ENCODE peak calls at places on chromosomes 1 and 21, in seven cellular contexts. One of them, this sample, is unnamed.

GRCh38 chr1:246780264-246780663 is 56.1 kb downstream of the SCCPDH start:
- DNase-seq in HepG2: no peak
- DNase-seq in HCT116: no peak
- DNase-seq in SK-N-SH: no peak
- DNase-seq in K562: no peak
- DNase-seq in H1: no peak
- DNase-seq in GM12878: no peak
- DNase-seq in this sample: no peak

GRCh38 chr1:205229916-205230700 is 2.4 kb downstream of the TMCC2 start:
- DNase-seq in HepG2: no peak
- DNase-seq in HCT116: no peak
- DNase-seq in SK-N-SH: no peak
- DNase-seq in K562: no peak
- DNase-seq in H1: no peak
- DNase-seq in GM12878: no peak
- DNase-seq in this sample: no peak

GRCh38 chr1:195664628-195665027 is 943.6 kb downstream of the KCNT2 start:
- DNase-seq in HepG2: no peak
- DNase-seq in HCT116: no peak
- DNase-seq in SK-N-SH: no peak
- DNase-seq in K562: no peak
- DNase-seq in H1: no peak
- DNase-seq in GM12878: no peak
- DNase-seq in this sample: no peak

GRCh38 chr1:111480682-111481081 is 6.9 kb downstream of the C1orf162 start:
- DNase-seq in HepG2: no peak
- DNase-seq in HCT116: no peak
- DNase-seq in SK-N-SH: no peak
- DNase-seq in K562: no peak
- DNase-seq in H1: no peak
- DNase-seq in GM12878: no peak
- DNase-seq in this sample: no peak

GRCh38 chr1:199597152-199597551 is 430.4 kb upstream of the NR5A2 start:
- DNase-seq in HepG2: no peak
- DNase-seq in HCT116: no peak
- DNase-seq in SK-N-SH: no peak
- DNase-seq in K562: no peak
- DNase-seq in H1: no peak
- DNase-seq in GM12878: no peak
- DNase-seq in this sample: no peak

GRCh38 chr1:10824821-10825540 is 28.5 kb upstream of the CASZ1 start:
- DNase-seq in HepG2: no peak
- DNase-seq in HCT116: peak; percentile 10
- DNase-seq in SK-N-SH: no peak
- DNase-seq in K562: no peak
- DNase-seq in H1: no peak
- DNase-seq in GM12878: no peak
- DNase-seq in this sample: no peak

GRCh38 chr1:204223129-204223860 is 9.5 kb upstream of the GOLT1A start:
- DNase-seq in HepG2: no peak
- DNase-seq in HCT116: no peak
- DNase-seq in SK-N-SH: no peak
- DNase-seq in K562: no peak
- DNase-seq in H1: no peak
- DNase-seq in GM12878: no peak
- DNase-seq in this sample: no peak

GRCh38 chr1:108046021-108046420 is 81.0 kb upstream of the VAV3 start:
- DNase-seq in HepG2: peak; percentile 16
- DNase-seq in HCT116: no peak
- DNase-seq in SK-N-SH: no peak
- DNase-seq in K562: no peak
- DNase-seq in H1: no peak
- DNase-seq in GM12878: no peak
- DNase-seq in this sample: peak; percentile 23

GRCh38 chr1:94924967-94925366 is 1.9 kb downstream of the CNN3 start:
- DNase-seq in HepG2: no peak
- DNase-seq in HCT116: no peak
- DNase-seq in SK-N-SH: no peak
- DNase-seq in K562: no peak
- DNase-seq in H1: no peak
- DNase-seq in GM12878: no peak
- DNase-seq in this sample: no peak

GRCh38 chr1:214317734-214318133 is 36.8 kb downstream of the SMYD2 start:
- DNase-seq in HepG2: no peak
- DNase-seq in HCT116: no peak
- DNase-seq in SK-N-SH: no peak
- DNase-seq in K562: no peak
- DNase-seq in H1: no peak
- DNase-seq in GM12878: no peak
- DNase-seq in this sample: no peak

GRCh38 chr1:47942238-47942629 is 55.0 kb downstream of the TRABD2B start:
- DNase-seq in HepG2: no peak
- DNase-seq in HCT116: no peak
- DNase-seq in SK-N-SH: no peak
- DNase-seq in K562: no peak
- DNase-seq in H1: no peak
- DNase-seq in GM12878: no peak
- DNase-seq in this sample: no peak

GRCh38 chr21:14737278-14737677 is 191.2 kb upstream of the SAMSN1 start:
- DNase-seq in HepG2: no peak
- DNase-seq in HCT116: no peak
- DNase-seq in SK-N-SH: no peak
- DNase-seq in K562: no peak
- DNase-seq in H1: no peak
- DNase-seq in GM12878: no peak
- DNase-seq in this sample: no peak

GRCh38 chr1:171751208-171751607 is 9.3 kb upstream of the VAMP4 start:
- DNase-seq in HepG2: no peak
- DNase-seq in HCT116: no peak
- DNase-seq in SK-N-SH: no peak
- DNase-seq in K562: no peak
- DNase-seq in H1: no peak
- DNase-seq in GM12878: no peak
- DNase-seq in this sample: no peak

GRCh38 chr1:53061859-53062714 is at the start of gene PODN:
- DNase-seq in HepG2: no peak
- DNase-seq in HCT116: no peak
- DNase-seq in SK-N-SH: peak; percentile 86
- DNase-seq in K562: peak; percentile 54
- DNase-seq in H1: peak; percentile 66
- DNase-seq in GM12878: no peak
- DNase-seq in this sample: no peak

GRCh38 chr1:201111156-201111555 is 1.1 kb downstream of the CACNA1S start:
- DNase-seq in HepG2: no peak
- DNase-seq in HCT116: no peak
- DNase-seq in SK-N-SH: no peak
- DNase-seq in K562: no peak
- DNase-seq in H1: no peak
- DNase-seq in GM12878: no peak
- DNase-seq in this sample: no peak

GRCh38 chr21:38228115-38228514 is 28.7 kb upstream of the KCNJ15 start:
- DNase-seq in HepG2: no peak
- DNase-seq in HCT116: no peak
- DNase-seq in SK-N-SH: no peak
- DNase-seq in K562: no peak
- DNase-seq in H1: peak; percentile 55
- DNase-seq in GM12878: no peak
- DNase-seq in this sample: no peak

GRCh38 chr1:241762713-241763339 is 85.2 kb upstream of the EXO1 start:
- DNase-seq in HepG2: no peak
- DNase-seq in HCT116: no peak
- DNase-seq in SK-N-SH: no peak
- DNase-seq in K562: no peak
- DNase-seq in H1: no peak
- DNase-seq in GM12878: no peak
- DNase-seq in this sample: no peak

GRCh38 chr1:16226495-16227179 is 10.3 kb downstream of the CPLANE2 start:
- DNase-seq in HepG2: no peak
- DNase-seq in HCT116: no peak
- DNase-seq in SK-N-SH: no peak
- DNase-seq in K562: no peak
- DNase-seq in H1: peak; percentile 94
- DNase-seq in GM12878: no peak
- DNase-seq in this sample: no peak

GRCh38 chr21:27570306-27570868 is 603.5 kb upstream of the ADAMTS5 start:
- DNase-seq in HepG2: no peak
- DNase-seq in HCT116: no peak
- DNase-seq in SK-N-SH: no peak
- DNase-seq in K562: no peak
- DNase-seq in H1: no peak
- DNase-seq in GM12878: no peak
- DNase-seq in this sample: no peak
- TF ChIP-seq JUND in HepG2: no peak
- TF ChIP-seq JUND in HCT116: no peak
- TF ChIP-seq JUND in SK-N-SH: peak; percentile 25
- TF ChIP-seq JUND in K562: no peak
- TF ChIP-seq JUND in H1: no peak
- TF ChIP-seq JUND in GM12878: no peak
- TF ChIP-seq JUND in this sample: no peak

GRCh38 chr1:41475346-41475745 is 9.1 kb downstream of the EDN2 start:
- DNase-seq in HepG2: no peak
- DNase-seq in HCT116: no peak
- DNase-seq in SK-N-SH: no peak
- DNase-seq in K562: no peak
- DNase-seq in H1: no peak
- DNase-seq in GM12878: no peak
- DNase-seq in this sample: no peak

GRCh38 chr1:41476807-41477361 is 7.6 kb downstream of the EDN2 start:
- DNase-seq in HepG2: peak; percentile 41
- DNase-seq in HCT116: no peak
- DNase-seq in SK-N-SH: no peak
- DNase-seq in K562: no peak
- DNase-seq in H1: no peak
- DNase-seq in GM12878: no peak
- DNase-seq in this sample: no peak

GRCh38 chr1:41473738-41474362 is 10.6 kb downstream of the EDN2 start:
- DNase-seq in HepG2: no peak
- DNase-seq in HCT116: no peak
- DNase-seq in SK-N-SH: no peak
- DNase-seq in K562: no peak
- DNase-seq in H1: no peak
- DNase-seq in GM12878: no peak
- DNase-seq in this sample: no peak

GRCh38 chr1:41475859-41476567 is 8.5 kb downstream of the EDN2 start:
- DNase-seq in HepG2: no peak
- DNase-seq in HCT116: no peak
- DNase-seq in SK-N-SH: no peak
- DNase-seq in K562: no peak
- DNase-seq in H1: no peak
- DNase-seq in GM12878: no peak
- DNase-seq in this sample: no peak

GRCh38 chr1:41474490-41475271 is 9.8 kb downstream of the EDN2 start:
- DNase-seq in HepG2: no peak
- DNase-seq in HCT116: no peak
- DNase-seq in SK-N-SH: peak; percentile 71
- DNase-seq in K562: no peak
- DNase-seq in H1: no peak
- DNase-seq in GM12878: no peak
- DNase-seq in this sample: no peak
- TF ChIP-seq JUND in HepG2: no peak
- TF ChIP-seq JUND in HCT116: no peak
- TF ChIP-seq JUND in SK-N-SH: no peak
- TF ChIP-seq JUND in K562: no peak
- TF ChIP-seq JUND in H1: no peak
- TF ChIP-seq JUND in GM12878: no peak
- TF ChIP-seq JUND in this sample: no peak

GRCh38 chr21:35399002-35399401 is 349.9 kb upstream of the RUNX1 start:
- DNase-seq in HepG2: no peak
- DNase-seq in HCT116: no peak
- DNase-seq in SK-N-SH: no peak
- DNase-seq in K562: no peak
- DNase-seq in H1: no peak
- DNase-seq in GM12878: no peak
- DNase-seq in this sample: no peak

GRCh38 chr21:35400233-35400939 is 351.3 kb upstream of the RUNX1 start:
- DNase-seq in HepG2: peak; percentile 67
- DNase-seq in HCT116: peak; percentile 81
- DNase-seq in SK-N-SH: peak; percentile 43
- DNase-seq in K562: peak; percentile 20
- DNase-seq in H1: no peak
- DNase-seq in GM12878: peak; percentile 19
- DNase-seq in this sample: peak; percentile 44

GRCh38 chr21:35399706-35400105 is 350.6 kb upstream of the RUNX1 start:
- DNase-seq in HepG2: no peak
- DNase-seq in HCT116: no peak
- DNase-seq in SK-N-SH: no peak
- DNase-seq in K562: no peak
- DNase-seq in H1: no peak
- DNase-seq in GM12878: no peak
- DNase-seq in this sample: no peak

GRCh38 chr21:35396655-35397054 is 347.6 kb upstream of the RUNX1 start:
- DNase-seq in HepG2: no peak
- DNase-seq in HCT116: no peak
- DNase-seq in SK-N-SH: no peak
- DNase-seq in K562: no peak
- DNase-seq in H1: no peak
- DNase-seq in GM12878: no peak
- DNase-seq in this sample: no peak

DNA sequence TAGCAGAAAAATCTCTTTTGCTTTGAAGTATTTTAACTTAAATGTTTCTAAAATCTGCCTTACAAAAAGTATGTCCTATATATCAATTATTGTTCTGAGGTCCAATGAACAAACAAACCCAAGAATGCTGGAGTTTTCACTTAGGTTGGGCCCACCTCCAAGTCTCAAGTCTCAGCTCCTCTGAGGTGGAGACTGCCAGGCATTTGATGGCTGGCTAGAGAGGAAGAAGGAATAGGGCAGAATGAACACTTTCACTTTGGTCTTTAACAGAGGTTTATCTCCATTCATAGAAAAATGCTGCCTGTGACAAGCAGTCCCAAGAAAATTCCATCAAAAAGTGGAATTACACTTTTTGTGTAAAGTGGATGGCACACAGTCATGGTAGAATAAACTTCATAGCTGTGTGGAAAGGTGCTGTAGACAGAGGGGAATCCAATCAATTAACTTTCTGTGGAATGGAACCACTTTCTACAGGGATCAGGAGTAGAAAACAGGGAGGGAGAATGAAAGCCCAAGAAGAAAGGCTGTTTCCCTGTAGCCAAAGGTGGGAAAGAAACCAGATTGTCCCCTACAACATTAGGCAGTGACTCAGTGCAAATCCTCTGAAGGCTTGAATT is 349.4 kb upstream of the RUNX1 start:
- DNase-seq in HepG2: no peak
- DNase-seq in HCT116: no peak
- DNase-seq in SK-N-SH: no peak
- DNase-seq in K562: no peak
- DNase-seq in H1: no peak
- DNase-seq in GM12878: no peak
- DNase-seq in this sample: no peak
- TF ChIP-seq JUND in HepG2: no peak
- TF ChIP-seq JUND in HCT116: no peak
- TF ChIP-seq JUND in SK-N-SH: no peak
- TF ChIP-seq JUND in K562: no peak
- TF ChIP-seq JUND in H1: no peak
- TF ChIP-seq JUND in GM12878: no peak
- TF ChIP-seq JUND in this sample: no peak

GRCh38 chr21:41366522-41367151 is 4.8 kb downstream of the MX2 start:
- DNase-seq in HepG2: peak; percentile 94
- DNase-seq in HCT116: no peak
- DNase-seq in SK-N-SH: no peak
- DNase-seq in K562: peak; percentile 63
- DNase-seq in H1: no peak
- DNase-seq in GM12878: peak; percentile 78
- DNase-seq in this sample: no peak
- TF ChIP-seq JUND in HepG2: peak; percentile 71
- TF ChIP-seq JUND in HCT116: no peak
- TF ChIP-seq JUND in SK-N-SH: no peak
- TF ChIP-seq JUND in K562: peak; percentile 64
- TF ChIP-seq JUND in H1: no peak
- TF ChIP-seq JUND in GM12878: no peak
- TF ChIP-seq JUND in this sample: no peak